ENCODE peak calls at places on chromosomes 1 and 21, in six cellular contexts. One of them, this sample, is unnamed.

GRCh38 chr1:39405358-39405757 is 86.1 kb upstream of the BMP8A start:
- DNase-seq in Calu3: no peak
- DNase-seq in transverse colon: no peak
- DNase-seq in fibroblast of mammary gland: no peak
- DNase-seq in ovary: peak; percentile 50
- DNase-seq in foreskin keratinocyte: no peak
- DNase-seq in this sample: no peak

GRCh38 chr1:230084408-230085177 is 17.6 kb downstream of the GALNT2 start:
- DNase-seq in Calu3: peak; percentile 86
- DNase-seq in transverse colon: peak; percentile 23
- DNase-seq in fibroblast of mammary gland: peak; percentile 98
- DNase-seq in ovary: peak; percentile 55
- DNase-seq in foreskin keratinocyte: peak; percentile 99
- DNase-seq in this sample: peak; percentile 46

GRCh38 chr1:109876617-109877319 is 33.9 kb upstream of the CSF1 start:
- DNase-seq in Calu3: no peak
- DNase-seq in transverse colon: no peak
- DNase-seq in fibroblast of mammary gland: peak; percentile 56
- DNase-seq in ovary: no peak
- DNase-seq in foreskin keratinocyte: no peak
- DNase-seq in this sample: no peak

GRCh38 chr1:209576392-209576791 is 7.1 kb upstream of the CAMK1G start:
- DNase-seq in Calu3: no peak
- DNase-seq in transverse colon: no peak
- DNase-seq in fibroblast of mammary gland: no peak
- DNase-seq in ovary: no peak
- DNase-seq in foreskin keratinocyte: no peak
- DNase-seq in this sample: no peak

GRCh38 chr21:29265690-29266479 is 32.8 kb upstream of the BACH1 start:
- DNase-seq in Calu3: no peak
- DNase-seq in transverse colon: no peak
- DNase-seq in fibroblast of mammary gland: peak; percentile 48
- DNase-seq in ovary: no peak
- DNase-seq in foreskin keratinocyte: no peak
- DNase-seq in this sample: no peak

GRCh38 chr21:45365608-45366241 is 39.2 kb upstream of the COL18A1 start:
- DNase-seq in Calu3: no peak
- DNase-seq in transverse colon: no peak
- DNase-seq in fibroblast of mammary gland: peak; percentile 55
- DNase-seq in ovary: peak; percentile 45
- DNase-seq in foreskin keratinocyte: no peak
- DNase-seq in this sample: no peak

GRCh38 chr1:6365047-6365446 is 28.5 kb downstream of the ACOT7 start:
- DNase-seq in Calu3: no peak
- DNase-seq in transverse colon: no peak
- DNase-seq in fibroblast of mammary gland: no peak
- DNase-seq in ovary: no peak
- DNase-seq in foreskin keratinocyte: no peak
- DNase-seq in this sample: no peak

GRCh38 chr1:113943028-113943811 is 14.1 kb downstream of the HIPK1 start:
- DNase-seq in Calu3: no peak
- DNase-seq in transverse colon: no peak
- DNase-seq in fibroblast of mammary gland: peak; percentile 56
- DNase-seq in ovary: no peak
- DNase-seq in foreskin keratinocyte: no peak
- DNase-seq in this sample: no peak

GRCh38 chr1:21022279-21023040 is 154.2 kb downstream of the EIF4G3 start:
- DNase-seq in Calu3: peak; percentile 51
- DNase-seq in transverse colon: peak; percentile 63
- DNase-seq in fibroblast of mammary gland: peak; percentile 99
- DNase-seq in ovary: no peak
- DNase-seq in foreskin keratinocyte: peak; percentile 88
- DNase-seq in this sample: no peak

GRCh38 chr1:44695671-44696070 is 21.2 kb downstream of the ARMH1 start:
- DNase-seq in Calu3: no peak
- DNase-seq in transverse colon: no peak
- DNase-seq in fibroblast of mammary gland: no peak
- DNase-seq in ovary: no peak
- DNase-seq in foreskin keratinocyte: no peak
- DNase-seq in this sample: no peak

GRCh38 chr21:34994646-34995631 is 54.2 kb downstream of the RUNX1 start:
- DNase-seq in Calu3: no peak
- DNase-seq in transverse colon: no peak
- DNase-seq in fibroblast of mammary gland: no peak
- DNase-seq in ovary: no peak
- DNase-seq in foreskin keratinocyte: no peak
- DNase-seq in this sample: no peak

GRCh38 chr1:242211254-242212022 is 212.5 kb upstream of the MAP1LC3C start:
- DNase-seq in Calu3: peak; percentile 15
- DNase-seq in transverse colon: no peak
- DNase-seq in fibroblast of mammary gland: no peak
- DNase-seq in ovary: no peak
- DNase-seq in foreskin keratinocyte: no peak
- DNase-seq in this sample: no peak

GRCh38 chr1:36306902-36307456 is 811 bp downstream of the SH3D21 start:
- DNase-seq in Calu3: peak; percentile 97
- DNase-seq in transverse colon: peak; percentile 96
- DNase-seq in fibroblast of mammary gland: peak; percentile 86
- DNase-seq in ovary: peak; percentile 94
- DNase-seq in foreskin keratinocyte: peak; percentile 59
- DNase-seq in this sample: peak; percentile 70

GRCh38 chr1:182029379-182030331 is 31.9 kb downstream of the ZNF648 start:
- DNase-seq in Calu3: peak; percentile 99
- DNase-seq in transverse colon: peak; percentile 99
- DNase-seq in fibroblast of mammary gland: peak; percentile 88
- DNase-seq in ovary: peak; percentile 98
- DNase-seq in foreskin keratinocyte: peak; percentile 87
- DNase-seq in this sample: peak; percentile 95

GRCh38 chr1:32798191-32798590 is 19.0 kb downstream of the YARS1 start:
- DNase-seq in Calu3: no peak
- DNase-seq in transverse colon: no peak
- DNase-seq in fibroblast of mammary gland: no peak
- DNase-seq in ovary: no peak
- DNase-seq in foreskin keratinocyte: peak; percentile 61
- DNase-seq in this sample: no peak

GRCh38 chr1:54547601-54548388 is at the start of gene ACOT11:
- DNase-seq in Calu3: peak; percentile 24
- DNase-seq in transverse colon: peak; percentile 70
- DNase-seq in fibroblast of mammary gland: peak; percentile 56
- DNase-seq in ovary: peak; percentile 90
- DNase-seq in foreskin keratinocyte: no peak
- DNase-seq in this sample: no peak

GRCh38 chr21:29342394-29342957 is 43.8 kb downstream of the BACH1 start:
- DNase-seq in Calu3: no peak
- DNase-seq in transverse colon: peak; percentile 24
- DNase-seq in fibroblast of mammary gland: peak; percentile 100
- DNase-seq in ovary: no peak
- DNase-seq in foreskin keratinocyte: peak; percentile 92
- DNase-seq in this sample: no peak

DNA sequence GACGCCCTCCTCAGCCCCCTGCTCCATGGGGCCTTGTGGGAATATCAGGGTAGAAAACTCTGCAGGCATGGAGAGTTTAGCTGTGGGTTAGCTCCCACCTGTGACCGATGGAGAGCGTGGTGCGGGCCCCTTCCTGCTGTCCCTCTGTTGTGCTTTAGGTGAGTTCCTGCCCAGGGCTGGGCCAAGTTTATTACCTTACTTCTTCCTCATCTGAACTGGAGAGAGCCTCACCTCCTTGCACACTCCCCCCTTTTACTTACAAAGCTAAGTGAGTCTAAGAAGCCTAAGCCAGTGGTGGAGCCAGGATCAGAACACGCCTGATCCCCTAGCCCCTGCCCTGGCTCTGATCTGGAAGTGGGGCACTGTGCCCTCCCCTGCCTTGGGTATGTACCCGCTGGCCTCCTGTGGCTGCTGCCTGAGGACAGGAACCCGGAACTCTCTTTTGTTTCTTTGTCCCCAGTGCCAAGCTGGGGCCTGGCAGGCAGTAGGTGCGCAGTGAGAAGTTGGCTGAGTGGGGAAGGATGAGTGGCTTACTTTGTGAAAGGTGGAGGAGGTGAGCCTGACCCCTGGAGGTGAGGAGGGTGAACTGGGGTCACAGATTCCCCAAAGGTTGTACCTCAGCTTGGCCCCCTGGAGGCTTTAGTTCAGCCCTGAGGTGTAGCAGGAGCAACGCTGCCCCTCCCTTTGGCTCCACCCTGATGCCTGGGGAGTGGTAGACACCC is 32.9 kb downstream of the ARHGEF10L start:
- DNase-seq in Calu3: no peak
- DNase-seq in transverse colon: peak; percentile 60
- DNase-seq in fibroblast of mammary gland: no peak
- DNase-seq in ovary: no peak
- DNase-seq in foreskin keratinocyte: no peak
- DNase-seq in this sample: no peak
- TF ChIP-seq CTCF in Calu3: no peak
- TF ChIP-seq CTCF in transverse colon: no peak
- TF ChIP-seq CTCF in fibroblast of mammary gland: no peak
- TF ChIP-seq CTCF in ovary: no peak
- TF ChIP-seq CTCF in foreskin keratinocyte: peak; percentile 49
- TF ChIP-seq CTCF in this sample: no peak

GRCh38 chr1:192122668-192123067 is 35.6 kb upstream of the RGS18 start:
- DNase-seq in Calu3: no peak
- DNase-seq in transverse colon: no peak
- DNase-seq in fibroblast of mammary gland: no peak
- DNase-seq in ovary: no peak
- DNase-seq in foreskin keratinocyte: no peak
- DNase-seq in this sample: no peak

GRCh38 chr1:192123212-192123611 is 35.0 kb upstream of the RGS18 start:
- DNase-seq in Calu3: no peak
- DNase-seq in transverse colon: no peak
- DNase-seq in fibroblast of mammary gland: no peak
- DNase-seq in ovary: no peak
- DNase-seq in foreskin keratinocyte: no peak
- DNase-seq in this sample: no peak

GRCh38 chr1:192130175-192130574 is 28.1 kb upstream of the RGS18 start:
- DNase-seq in Calu3: no peak
- DNase-seq in transverse colon: no peak
- DNase-seq in fibroblast of mammary gland: no peak
- DNase-seq in ovary: no peak
- DNase-seq in foreskin keratinocyte: no peak
- DNase-seq in this sample: no peak

GRCh38 chr1:192131914-192132313 is 26.3 kb upstream of the RGS18 start:
- DNase-seq in Calu3: no peak
- DNase-seq in transverse colon: no peak
- DNase-seq in fibroblast of mammary gland: no peak
- DNase-seq in ovary: no peak
- DNase-seq in foreskin keratinocyte: no peak
- DNase-seq in this sample: no peak

DNA sequence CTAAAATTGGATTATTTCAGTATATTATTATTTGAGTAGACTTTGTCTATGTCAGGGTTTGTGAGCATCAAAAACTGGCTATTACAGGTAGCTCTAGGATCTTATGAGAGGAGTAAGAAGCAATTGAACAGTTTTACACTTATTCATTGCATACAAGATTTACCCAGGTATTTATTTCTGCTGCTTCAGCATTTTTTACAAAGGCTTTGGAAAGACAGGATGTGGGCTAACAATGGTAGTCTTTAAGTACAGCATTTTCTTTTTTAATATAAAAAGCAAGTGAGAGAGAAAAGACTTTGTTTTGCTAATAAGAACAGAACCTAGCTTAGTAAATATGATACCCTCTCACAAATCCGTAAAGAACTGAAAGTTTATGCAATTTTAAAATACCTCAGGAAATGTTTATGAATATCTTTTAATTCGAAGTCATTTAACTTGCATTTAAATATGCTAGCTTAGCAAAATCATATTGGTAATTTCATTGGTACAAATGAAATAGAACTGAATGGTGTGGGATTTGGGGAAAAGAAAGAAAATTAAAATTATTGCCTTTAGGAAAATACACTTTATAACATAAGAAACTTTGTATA is 32.1 kb upstream of the RGS18 start:
- DNase-seq in Calu3: no peak
- DNase-seq in transverse colon: no peak
- DNase-seq in fibroblast of mammary gland: no peak
- DNase-seq in ovary: no peak
- DNase-seq in foreskin keratinocyte: no peak
- DNase-seq in this sample: no peak
- TF ChIP-seq CTCF in Calu3: no peak
- TF ChIP-seq CTCF in transverse colon: no peak
- TF ChIP-seq CTCF in fibroblast of mammary gland: no peak
- TF ChIP-seq CTCF in ovary: no peak
- TF ChIP-seq CTCF in foreskin keratinocyte: no peak
- TF ChIP-seq CTCF in this sample: no peak

GRCh38 chr1:104120488-104120887 is 370.8 kb downstream of the AMY1C start:
- DNase-seq in Calu3: no peak
- DNase-seq in transverse colon: no peak
- DNase-seq in fibroblast of mammary gland: no peak
- DNase-seq in ovary: no peak
- DNase-seq in foreskin keratinocyte: no peak
- DNase-seq in this sample: no peak
- TF ChIP-seq CTCF in Calu3: no peak
- TF ChIP-seq CTCF in transverse colon: no peak
- TF ChIP-seq CTCF in fibroblast of mammary gland: no peak
- TF ChIP-seq CTCF in ovary: no peak
- TF ChIP-seq CTCF in foreskin keratinocyte: peak; percentile 9
- TF ChIP-seq CTCF in this sample: no peak

DNA sequence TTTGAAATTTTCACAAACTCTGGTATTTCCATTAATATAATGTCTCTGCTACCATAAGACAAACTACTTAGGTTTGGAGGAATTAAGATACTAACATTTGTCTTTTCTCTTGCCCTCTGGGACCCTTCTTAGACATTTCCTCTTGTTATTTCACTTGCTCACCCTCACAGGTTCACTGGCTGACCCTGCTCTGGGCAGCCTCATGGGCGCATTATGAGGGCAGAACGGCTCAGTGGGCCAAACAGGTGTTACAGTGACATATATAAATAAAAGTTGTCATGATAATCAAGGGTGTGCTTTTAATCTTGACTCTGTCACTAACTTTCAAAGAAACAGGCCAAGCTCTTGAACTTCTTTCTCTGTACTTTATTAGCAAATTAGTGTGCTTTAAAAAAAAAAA is 46.5 kb downstream of the ZNHIT6 start:
- DNase-seq in Calu3: peak; percentile 2
- DNase-seq in transverse colon: no peak
- DNase-seq in fibroblast of mammary gland: no peak
- DNase-seq in ovary: no peak
- DNase-seq in foreskin keratinocyte: no peak
- DNase-seq in this sample: no peak
- TF ChIP-seq CTCF in Calu3: no peak
- TF ChIP-seq CTCF in transverse colon: no peak
- TF ChIP-seq CTCF in fibroblast of mammary gland: no peak
- TF ChIP-seq CTCF in ovary: no peak
- TF ChIP-seq CTCF in foreskin keratinocyte: no peak
- TF ChIP-seq CTCF in this sample: no peak

This sample was measured in omental fat pad.